ENCODE peak calls at places on chromosomes 11 and 22, in five cellular contexts. L is T-helper 17 cell; B is right cardiac atrium; V is activated CD8-positive, alpha-beta T cell treated with anti-CD3 and anti-CD28 coated beads for 36 hours; O is lower lobe of right lung. Z is an unnamed sample.

GRCh38 chr11:75261474-75261847 is 20.9 kb downstream of the TPBGL start:
- ATAC-seq in B (peak), O (peak), V (peak), L (peak), Z (peak)

GRCh38 chr11:127649071-127649470 is 648.5 kb upstream of the KIRREL3 start:
- ATAC-seq in O (no peak), B (no peak), V (no peak), L (no peak), Z (no peak)

GRCh38 chr11:99631618-99632017 is 610.9 kb downstream of the CNTN5 start:
- ATAC-seq in B (no peak), O (no peak), L (no peak), V (no peak), Z (no peak)

GRCh38 chr22:25219948-25220442 is 556 bp downstream of the CRYBB2 start:
- ATAC-seq in L (no peak), O (no peak), B (peak), V (no peak), Z (no peak)

GRCh38 chr11:110200241-110200640 is 96.2 kb downstream of the RDX start:
- ATAC-seq in O (no peak), B (no peak), L (no peak), V (no peak), Z (no peak)

GRCh38 chr22:49449811-49450386 is 377.8 kb downstream of the BRD1 start:
- ATAC-seq in B (no peak), V (no peak), O (no peak), L (no peak), Z (no peak)

GRCh38 chr11:9726313-9727022 is 62.6 kb downstream of the SWAP70 start:
- ATAC-seq in L (no peak), V (no peak), B (no peak), O (peak), Z (peak)

GRCh38 chr11:88012456-88012855 is 162.8 kb downstream of the RAB38 start:
- ATAC-seq in B (no peak), O (no peak), L (no peak), V (no peak), Z (no peak)

GRCh38 chr11:77119531-77119936 is 8.5 kb upstream of the MYO7A start:
- ATAC-seq in B (no peak), V (no peak), L (no peak), O (no peak), Z (no peak)

GRCh38 chr22:41857860-41858199 is 24.9 kb downstream of the SREBF2 start:
- ATAC-seq in O (no peak), V (no peak), B (no peak), L (no peak), Z (no peak)

GRCh38 chr11:71252782-71253730 is 679 bp upstream of the SHANK2 start:
- ATAC-seq in B (peak), V (no peak), O (peak), L (no peak), Z (no peak)

GRCh38 chr11:45215098-45215497 is 68.7 kb downstream of the PRDM11 start:
- ATAC-seq in L (no peak), V (no peak), B (no peak), O (no peak), Z (no peak)

GRCh38 chr11:46388619-46389449 is 2.7 kb downstream of the CHRM4 start:
- ATAC-seq in V (no peak), L (no peak), O (no peak), B (no peak), Z (no peak)

GRCh38 chr11:31797227-31798056 is 13.7 kb downstream of the PAX6 start:
- ATAC-seq in B (no peak), O (no peak), V (no peak), L (no peak), Z (no peak)

GRCh38 chr11:81970886-81971285 is 762.8 kb downstream of the FAM181B start:
- ATAC-seq in B (no peak), L (no peak), V (no peak), O (no peak), Z (no peak)

GRCh38 chr11:110679323-110679980 is 32.8 kb downstream of the ARHGAP20 start:
- ATAC-seq in B (no peak), O (no peak), L (no peak), V (no peak), Z (no peak)

GRCh38 chr22:19114984-19115552 is 7.1 kb downstream of the DGCR2 start:
- ATAC-seq in O (no peak), B (peak), V (no peak), L (no peak), Z (no peak)

GRCh38 chr11:132064987-132065620 is 694.7 kb downstream of the NTM start:
- ATAC-seq in L (no peak), O (peak), B (peak), V (no peak), Z (no peak)

GRCh38 chr11:111500481-111500880 is 11.7 kb downstream of the BTG4 start:
- ATAC-seq in L (no peak), B (no peak), O (no peak), V (no peak), Z (no peak)

GRCh38 chr11:86151188-86152005 is 82.5 kb upstream of the PICALM start:
- ATAC-seq in L (peak), V (peak), O (peak), B (peak), Z (peak)

Z was measured in stimulated activated memory B cell treated with anti-CD40 and anti-IgM and Interleukin-4, amounts not matched to agents 10 μg/mL and 1 μg/mL and 100 μg/mL, for 72 hours.